ENCODE peak calls at places on chromosomes 16 and 17, in six cellular contexts. Q is nucleus accumbens, X is NCI-H1694, O is COLO829, A is SK-N-DZ, H is NCI-H524 treated with DMSO at 0.1 percent for 48 hours. N is an unnamed sample.
A peak's percentile ranks its signal among the peaks of the same experiment; 100 is the strongest.

GRCh38 chr17:69503711-69504110 is 89.2 kb downstream of the MAP2K6 start:
- DNase-seq in Q (no peak), X (no peak), O (no peak), A (no peak), H (no peak), N (no peak)

GRCh38 chr16:945271-946047 is 25.3 kb downstream of the LMF1 start:
- DNase-seq in Q (no peak), X (no peak), O (no peak), A (no peak), H (no peak), N (no peak)

GRCh38 chr16:85157813-85158701 is 45.8 kb upstream of the CIBAR2 start:
- DNase-seq in Q (no peak), X (no peak), O (no peak), A (peak; percentile 87), H (peak; percentile 93), N (no peak)

GRCh38 chr16:52861614-52862022 is 191.1 kb downstream of the CHD9NB start:
- DNase-seq in Q (peak; percentile 8), X (peak; percentile 38), O (peak; percentile 39), A (peak; percentile 64), H (peak; percentile 51), N (peak; percentile 86)

GRCh38 chr17:311119-311848 is 41.3 kb downstream of the RPH3AL start:
- DNase-seq in Q (no peak), X (no peak), O (no peak), A (no peak), H (no peak), N (no peak)

GRCh38 chr17:82931696-82932060 is 91.9 kb upstream of the ZNF750 start:
- DNase-seq in Q (peak; percentile 54), X (no peak), O (peak; percentile 55), A (no peak), H (no peak), N (no peak)

GRCh38 chr16:58501242-58502131 is 1.5 kb downstream of the NDRG4 start:
- DNase-seq in Q (peak; percentile 72), X (no peak), O (no peak), A (peak; percentile 69), H (no peak), N (no peak)

GRCh38 chr17:51419476-51419875 is 159.1 kb downstream of the UTP18 start:
- DNase-seq in Q (no peak), X (no peak), O (no peak), A (no peak), H (no peak), N (no peak)

GRCh38 chr16:85984947-85985451 is 86.0 kb downstream of the IRF8 start:
- DNase-seq in Q (peak; percentile 27), X (no peak), O (no peak), A (no peak), H (no peak), N (no peak)

GRCh38 chr17:42118545-42118944 is 2.6 kb downstream of the KAT2A start:
- DNase-seq in Q (peak; percentile 23), X (peak; percentile 56), O (no peak), A (peak; percentile 52), H (no peak), N (no peak)

GRCh38 chr16:17578921-17579876 is 108.4 kb upstream of the XYLT1 start:
- DNase-seq in Q (peak; percentile 62), X (peak; percentile 46), O (peak; percentile 55), A (peak; percentile 56), H (no peak), N (peak; percentile 46)

GRCh38 chr17:15265131-15265530 is at the start of gene PMP22:
- DNase-seq in Q (peak; percentile 27), X (no peak), O (no peak), A (no peak), H (no peak), N (no peak)

GRCh38 chr17:19287651-19288050 is 50.5 kb downstream of the EPN2 start:
- DNase-seq in Q (no peak), X (no peak), O (no peak), A (no peak), H (peak; percentile 61), N (no peak)

N was measured in NCI-H446.